ENCODE peak calls at places on chromosomes 1 and 21, in eight cellular contexts. X is osteocyte; E is stimulated activated CD8-positive, alpha-beta memory T cell treated with anti-CD3 and anti-CD28 coated beads, Interleukin-4, amount 100 ng/mL, for 48 hours; U is HEK293T; W is activated CD4-positive, alpha-beta T cell treated with anti-CD3 and anti-CD28 coated beads, Interleukin-2, amount 10 ng/mL, durations not matched to agents 7 days and 5 days; F is NT2/D1; G is foreskin keratinocyte; V is EL. Z is an unnamed sample.

GRCh38 chr1:209827384-209828261 is at the start of gene UTP25:
- DNase-seq in V (peak; percentile 96), F (peak; percentile 98), U (peak; percentile 91), E (peak; percentile 96), X (peak; percentile 96), W (peak; percentile 95), G (peak; percentile 85), Z (peak; percentile 96)

GRCh38 chr1:108071601-108072000 is 106.6 kb upstream of the VAV3 start:
- DNase-seq in V (no peak), W (no peak), E (no peak), F (no peak), G (no peak), U (no peak), X (no peak), Z (no peak)

GRCh38 chr1:26378088-26378878 is 5.7 kb upstream of the ZNF683 start:
- DNase-seq in W (peak; percentile 88), E (peak; percentile 82), F (no peak), X (no peak), V (peak; percentile 98), G (peak; percentile 92), U (no peak), Z (peak; percentile 26)

GRCh38 chr1:219529116-219529515 is 83.8 kb downstream of the ZC3H11B start:
- DNase-seq in V (no peak), E (no peak), G (no peak), W (no peak), F (no peak), X (no peak), U (no peak), Z (no peak)

GRCh38 chr1:214840366-214840765 is 237.4 kb downstream of the CENPF start:
- DNase-seq in E (no peak), V (peak; percentile 67), G (no peak), X (no peak), U (no peak), F (no peak), W (no peak), Z (no peak)

GRCh38 chr1:46070164-46070814 is 62.1 kb downstream of the PIK3R3 start:
- DNase-seq in W (no peak), F (no peak), X (no peak), U (no peak), E (no peak), V (no peak), G (no peak), Z (no peak)

GRCh38 chr1:218466341-218467010 is 121.3 kb downstream of the TGFB2 start:
- DNase-seq in E (no peak), W (no peak), G (no peak), U (no peak), V (peak; percentile 56), F (no peak), X (no peak), Z (no peak)

GRCh38 chr21:46597896-46598343 is 7.0 kb downstream of the S100B start:
- DNase-seq in W (no peak), X (no peak), E (no peak), U (no peak), G (no peak), F (no peak), V (no peak), Z (no peak)

GRCh38 chr1:206001476-206001888 is 1.7 kb downstream of the RAB7B start:
- DNase-seq in F (peak; percentile 70), W (no peak), U (no peak), G (peak; percentile 84), X (no peak), V (peak; percentile 95), E (peak; percentile 50), Z (peak; percentile 73)

GRCh38 chr1:244989813-244990212 is 125.5 kb upstream of the HNRNPU start:
- DNase-seq in G (no peak), W (no peak), V (peak; percentile 23), F (no peak), X (no peak), U (no peak), E (no peak), Z (no peak)

GRCh38 chr1:183589836-183590224 is 429 bp downstream of the NCF2 start:
- DNase-seq in E (no peak), V (no peak), X (no peak), W (peak; percentile 9), F (no peak), G (no peak), U (no peak), Z (no peak)

GRCh38 chr1:185632659-185633428 is 101.3 kb upstream of the HMCN1 start:
- DNase-seq in V (no peak), F (no peak), X (no peak), W (no peak), G (peak; percentile 49), U (no peak), E (no peak), Z (no peak)

GRCh38 chr1:115400426-115400825 is 62.4 kb upstream of the NGF start:
- DNase-seq in F (no peak), G (peak; percentile 65), W (no peak), U (no peak), E (no peak), X (no peak), V (no peak), Z (no peak)

GRCh38 chr1:3827813-3828307 is 29.2 kb downstream of the CEP104 start:
- DNase-seq in G (no peak), W (no peak), X (no peak), V (peak; percentile 5), E (no peak), F (no peak), U (no peak), Z (no peak)

GRCh38 chr1:12477301-12477700 is 140.7 kb downstream of the DHRS3 start:
- DNase-seq in U (no peak), W (no peak), V (no peak), X (no peak), G (no peak), F (no peak), E (no peak), Z (no peak)

GRCh38 chr1:209302777-209303642 is 280.5 kb upstream of the CAMK1G start:
- DNase-seq in V (no peak), X (no peak), W (no peak), E (no peak), F (no peak), G (no peak), U (no peak), Z (no peak)

GRCh38 chr1:247043406-247043805 is 35.2 kb downstream of the ZNF670 start:
- DNase-seq in U (no peak), F (no peak), G (no peak), X (no peak), V (no peak), E (no peak), W (no peak), Z (no peak)

GRCh38 chr1:145993618-145994390 is 2.6 kb downstream of the TXNIP start:
- DNase-seq in F (no peak), W (no peak), U (no peak), G (no peak), E (no peak), V (no peak), X (no peak), Z (no peak)

GRCh38 chr1:215252164-215252563 is 169.6 kb downstream of the KCNK2 start:
- DNase-seq in V (no peak), E (no peak), W (no peak), X (no peak), G (no peak), F (no peak), U (no peak), Z (no peak)

GRCh38 chr1:61152706-61153105 is 70.3 kb downstream of the NFIA start:
- DNase-seq in E (no peak), W (no peak), V (no peak), X (no peak), F (no peak), G (no peak), U (no peak), Z (peak; percentile 65)

GRCh38 chr1:114259517-114260160 is 106.0 kb upstream of the SYT6 start:
- DNase-seq in V (no peak), U (no peak), F (no peak), E (no peak), G (no peak), X (no peak), W (no peak), Z (no peak)

GRCh38 chr1:227234998-227235405 is 83.3 kb downstream of the CDC42BPA start:
- DNase-seq in W (peak; percentile 18), V (peak; percentile 74), F (peak; percentile 46), G (peak; percentile 14), U (peak; percentile 77), E (no peak), X (no peak), Z (peak; percentile 72)

GRCh38 chr1:201807958-201808632 is 20.9 kb upstream of the IPO9 start:
- DNase-seq in U (no peak), F (no peak), W (no peak), V (no peak), X (no peak), G (no peak), E (no peak), Z (no peak)

GRCh38 chr1:160633330-160633903 is 13.4 kb downstream of the SLAMF1 start:
- DNase-seq in X (no peak), F (no peak), W (no peak), E (no peak), U (no peak), G (no peak), V (no peak), Z (peak; percentile 74)

GRCh38 chr1:203572134-203572625 is 54.5 kb upstream of the ATP2B4 start:
- DNase-seq in E (no peak), U (no peak), G (no peak), F (peak; percentile 87), V (no peak), X (no peak), W (no peak), Z (no peak)

GRCh38 chr1:145891143-145891542 is 5.5 kb upstream of the ANKRD35 start:
- DNase-seq in W (no peak), V (no peak), X (no peak), G (no peak), F (no peak), E (no peak), U (no peak), Z (no peak)

GRCh38 chr1:16073490-16074104 is at the start of gene FAM131C:
- DNase-seq in X (no peak), V (peak; percentile 35), U (peak; percentile 79), F (no peak), G (no peak), E (peak; percentile 62), W (peak; percentile 31), Z (no peak)

GRCh38 chr21:44723177-44724131 is 12.1 kb upstream of the TSPEAR start:
- DNase-seq in V (no peak), G (no peak), F (no peak), U (no peak), E (no peak), X (peak; percentile 85), W (no peak), Z (peak; percentile 10)

GRCh38 chr21:25925936-25926335 is 191.2 kb downstream of the GABPA start:
- DNase-seq in F (no peak), E (no peak), G (no peak), V (no peak), W (no peak), U (no peak), X (no peak), Z (no peak)

GRCh38 chr1:8486047-8486446 is 168.1 kb downstream of the SLC45A1 start:
- DNase-seq in W (no peak), V (no peak), E (no peak), U (no peak), G (no peak), X (no peak), F (no peak), Z (no peak)

Z was measured in foreskin melanocyte.